ENCODE peak calls at places on chromosomes 3 and 15, in nine cellular contexts. Q is OCI-LY7, T is PC-3, D is neural progenitor cell, E is SK-N-SH, J is MM.1S, L is HCT116, H is GM23248, F is GM23338. S is an unnamed sample.

GRCh38 chr3:158273646-158274045 is 163.8 kb downstream of the RSRC1 start:
- DNase-seq in Q (no peak), T (no peak), D (no peak), E (no peak), J (no peak), L (no peak), H (no peak), F (no peak), S (no peak)

GRCh38 chr3:159732172-159733111 is 256.2 kb upstream of the IL12A start:
- DNase-seq in Q (no peak), T (peak; percentile 80), D (peak; percentile 53), E (no peak), J (peak; percentile 5), L (peak; percentile 27), H (peak; percentile 68), F (peak; percentile 80), S (peak; percentile 15)

GRCh38 chr15:61989698-61990097 is 70.5 kb downstream of the VPS13C start:
- DNase-seq in Q (no peak), T (no peak), D (no peak), E (no peak), J (no peak), L (no peak), H (peak; percentile 7), F (no peak), S (no peak)

GRCh38 chr15:100350434-100351226 is 8.9 kb upstream of the ADAMTS17 start:
- DNase-seq in Q (no peak), T (peak; percentile 85), D (no peak), E (no peak), J (peak; percentile 35), L (no peak), H (peak; percentile 80), F (no peak), S (peak; percentile 73)

GRCh38 chr15:40190591-40190990 is 29.7 kb downstream of the BUB1B start:
- DNase-seq in Q (no peak), T (peak; percentile 71), D (no peak), E (no peak), J (no peak), L (no peak), H (peak; percentile 79), F (no peak), S (no peak)

GRCh38 chr15:34049096-34049495 is 10.1 kb upstream of the AVEN start:
- DNase-seq in Q (no peak), T (peak; percentile 66), D (no peak), E (no peak), J (no peak), L (no peak), H (peak; percentile 68), F (no peak), S (peak; percentile 25)

GRCh38 chr3:160801386-160802118 is 45.5 kb downstream of the PPM1L start:
- DNase-seq in Q (no peak), T (peak; percentile 33), D (no peak), E (no peak), J (no peak), L (no peak), H (peak; percentile 86), F (no peak), S (peak; percentile 43)

GRCh38 chr3:189309400-189309975 is 137.7 kb downstream of the TPRG1 start:
- DNase-seq in Q (no peak), T (no peak), D (no peak), E (no peak), J (no peak), L (no peak), H (no peak), F (no peak), S (no peak)

GRCh38 chr15:50260969-50261496 is 4.5 kb downstream of the HDC start:
- DNase-seq in Q (no peak), T (no peak), D (no peak), E (peak; percentile 43), J (no peak), L (no peak), H (no peak), F (no peak), S (no peak)

GRCh38 chr3:155065537-155065936 is 14.6 kb upstream of the MME start:
- DNase-seq in Q (no peak), T (peak; percentile 50), D (no peak), E (no peak), J (no peak), L (no peak), H (peak; percentile 92), F (no peak), S (peak; percentile 44)

GRCh38 chr3:129000742-129001100 is 383 bp upstream of the EFCC1 start:
- DNase-seq in Q (no peak), T (no peak), D (peak; percentile 46), E (no peak), J (no peak), L (no peak), H (no peak), F (peak; percentile 61), S (no peak)
- H3K4me3 ChIP-seq in Q (no peak overlapping the region), T (no peak overlapping the region), D (peak overlapping the region; percentile 84), E (no peak overlapping the region), J (no peak overlapping the region), L (no peak overlapping the region), H (peak overlapping the region; percentile 54), F (peak overlapping the region; percentile 74), S (peak overlapping the region; percentile 36)

GRCh38 chr3:184759666-184760200 is 47.9 kb upstream of the MAGEF1 start:
- DNase-seq in Q (no peak), T (no peak), D (no peak), E (no peak), J (no peak), L (no peak), H (no peak), F (no peak), S (no peak)

GRCh38 chr3:184755315-184755731 is 43.5 kb upstream of the MAGEF1 start:
- DNase-seq in Q (no peak), T (no peak), D (no peak), E (no peak), J (no peak), L (no peak), H (no peak), F (no peak), S (no peak)

GRCh38 chr3:184756151-184756681 is 44.4 kb upstream of the MAGEF1 start:
- DNase-seq in Q (no peak), T (no peak), D (no peak), E (no peak), J (peak; percentile 17), L (no peak), H (no peak), F (peak; percentile 77), S (no peak)

GRCh38 chr3:184758056-184758455 is 46.2 kb upstream of the MAGEF1 start:
- DNase-seq in Q (no peak), T (no peak), D (no peak), E (no peak), J (no peak), L (no peak), H (no peak), F (no peak), S (no peak)

GRCh38 chr3:184757010-184757651 is 45.3 kb upstream of the MAGEF1 start:
- DNase-seq in Q (no peak), T (no peak), D (no peak), E (no peak), J (peak; percentile 57), L (no peak), H (peak; percentile 95), F (peak; percentile 46), S (peak; percentile 83)
- TF ChIP-seq EZH2phosphoT487 in Q (no peak), T (no peak), D (no peak), E (no peak), J (no peak), L (no peak), H (no peak), F (no peak), S (no peak)

GRCh38 chr3:49901351-49902339 is 2.0 kb downstream of the MST1R start:
- DNase-seq in Q (no peak), T (peak; percentile 50), D (no peak), E (no peak), J (no peak), L (no peak), H (peak; percentile 21), F (no peak), S (no peak)

GRCh38 chr3:49899815-49900214 is 3.9 kb downstream of the MST1R start:
- DNase-seq in Q (peak; percentile 70), T (peak; percentile 23), D (peak; percentile 70), E (peak; percentile 58), J (no peak), L (no peak), H (peak; percentile 14), F (peak; percentile 89), S (no peak)

GRCh38 chr3:49903451-49904424 is at the start of gene MST1R:
- DNase-seq in Q (no peak), T (peak; percentile 98), D (peak; percentile 89), E (no peak), J (peak; percentile 34), L (peak; percentile 95), H (peak; percentile 74), F (peak; percentile 98), S (peak; percentile 92)

GRCh38 chr3:49900491-49901153 is 3.1 kb downstream of the MST1R start:
- DNase-seq in Q (peak; percentile 65), T (peak; percentile 99), D (no peak), E (no peak), J (peak; percentile 39), L (peak; percentile 92), H (peak; percentile 90), F (peak; percentile 30), S (peak; percentile 73)

DNA sequence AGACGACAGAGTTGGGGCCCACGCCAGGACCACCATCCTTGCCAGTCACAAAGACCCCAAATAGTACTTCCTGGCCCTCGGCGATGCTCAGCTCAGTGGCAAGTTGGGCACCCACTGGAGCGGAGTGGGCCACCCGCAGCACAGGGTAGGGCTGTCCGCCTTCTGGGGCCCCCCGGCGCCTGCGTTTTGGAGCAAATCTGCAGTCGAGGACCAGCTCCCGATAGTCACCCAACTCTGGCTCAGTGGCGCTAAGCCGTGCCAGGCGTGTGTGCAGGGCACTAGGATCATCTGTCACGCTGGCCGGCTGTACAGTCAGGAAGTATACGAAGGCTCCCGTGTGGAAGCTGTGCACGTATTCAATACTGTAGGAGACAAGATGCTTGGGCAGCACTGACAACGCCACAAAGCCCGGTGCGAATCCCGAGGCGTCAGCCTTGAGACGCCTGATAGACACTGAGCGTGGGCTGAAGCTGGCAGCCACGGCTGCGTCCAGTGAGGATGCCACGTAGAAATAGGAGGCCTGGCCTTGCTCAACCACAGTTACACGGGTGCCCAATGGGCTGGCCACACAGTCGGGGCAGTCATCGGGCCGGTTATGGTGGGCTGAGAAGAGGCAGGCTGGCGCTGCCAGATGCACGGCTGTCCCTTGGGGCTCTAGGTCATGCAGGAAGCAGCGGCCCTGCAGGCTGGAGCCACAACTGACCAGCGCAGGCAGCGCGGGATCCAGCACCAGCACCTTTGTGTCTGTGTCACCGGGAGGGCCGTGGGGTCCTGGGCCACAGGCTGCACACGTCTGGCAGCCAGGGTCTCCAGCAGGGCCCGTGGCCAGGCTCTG is 945 bp downstream of the MST1R start:
- DNase-seq in Q (no peak), T (no peak), D (no peak), E (no peak), J (no peak), L (no peak), H (no peak), F (no peak), S (no peak)
- H3K4me3 ChIP-seq in Q (no peak overlapping the region), T (peak overlapping the region; percentile 74), D (no peak overlapping the region), E (no peak overlapping the region), J (no peak overlapping the region), L (peak overlapping the region; percentile 75), H (no peak overlapping the region), F (peak overlapping the region; percentile 49), S (no peak overlapping the region)

DNA sequence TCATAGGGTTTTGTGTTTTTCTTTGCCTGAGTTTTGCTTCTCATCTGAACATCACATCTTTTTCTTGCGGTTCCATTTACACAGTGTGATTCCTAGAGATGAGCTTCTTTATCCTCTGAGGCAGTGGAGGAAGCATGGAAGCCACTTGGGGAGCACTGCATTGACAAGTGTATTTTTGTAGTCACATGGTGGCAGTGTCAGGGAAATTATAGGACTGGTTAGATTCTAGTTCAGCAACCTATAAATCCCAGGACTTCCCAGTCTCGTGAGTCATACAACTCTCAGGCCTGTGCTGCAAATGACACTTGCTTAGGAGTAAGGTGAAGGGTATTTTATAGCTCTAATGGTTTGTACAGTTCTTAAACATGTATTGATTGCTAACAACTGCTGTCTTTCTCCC is 58.4 kb downstream of the RBM6 start:
- DNase-seq in Q (no peak), T (peak; percentile 83), D (no peak), E (no peak), J (no peak), L (no peak), H (peak; percentile 54), F (no peak), S (peak; percentile 46)
- TF ChIP-seq EZH2phosphoT487 in Q (no peak), T (no peak), D (no peak), E (no peak), J (no peak), L (no peak), H (no peak), F (no peak), S (no peak)

S was measured in hepatocyte.